ENCODE peak calls at places on chromosomes 6 and 20, in seven cellular contexts. Z is stimulated activated CD4-positive, alpha-beta T cell treated with anti-CD3 and anti-CD28 coated beads, Interleukin-4, amount 100 ng/mL, for 4 hours; U is germinal center; K is stimulated activated CD8-positive, alpha-beta memory T cell treated with anti-CD3 and anti-CD28 coated beads, Interleukin-4, amount 100 ng/mL, for 4 hours; S is NCI-H345; W is brain pericyte; Y is mucosa of gallbladder. C is an unnamed sample.
A peak's percentile ranks its signal among the peaks of the same experiment; 100 is the strongest.

GRCh38 chr6:73393278-73393677 is 1.4 kb upstream of the DDX43 start:
- DNase-seq in Z (no peak), U (no peak), K (no peak), S (no peak), W (no peak), Y (no peak), C (no peak)

GRCh38 chr6:18469486-18469885 is 82.3 kb downstream of the RNF144B start:
- DNase-seq in Z (no peak), U (no peak), K (no peak), S (no peak), W (no peak), Y (no peak), C (no peak)

GRCh38 chr20:25549866-25550477 is 35.4 kb downstream of the NINL start:
- DNase-seq in Z (no peak), U (no peak), K (no peak), S (no peak), W (no peak), Y (no peak), C (no peak)

GRCh38 chr6:71258078-71258866 is 30.3 kb upstream of the OGFRL1 start:
- DNase-seq in Z (no peak), U (no peak), K (no peak), S (no peak), W (no peak), Y (no peak), C (no peak)

GRCh38 chr6:4180653-4181255 is 45.4 kb upstream of the ECI2 start:
- DNase-seq in Z (no peak), U (peak; percentile 17), K (no peak), S (no peak), W (no peak), Y (no peak), C (no peak)

GRCh38 chr6:145151624-145152023 is 583.7 kb downstream of the EPM2A start:
- DNase-seq in Z (no peak), U (no peak), K (no peak), S (peak; percentile 1), W (no peak), Y (no peak), C (no peak)

GRCh38 chr6:68533339-68533795 is 101.7 kb upstream of the ADGRB3 start:
- DNase-seq in Z (no peak), U (no peak), K (no peak), S (no peak), W (no peak), Y (no peak), C (no peak)

GRCh38 chr6:111061493-111061892 is 25.8 kb upstream of the SLC16A10 start:
- DNase-seq in Z (no peak), U (no peak), K (no peak), S (no peak), W (no peak), Y (no peak), C (no peak)

GRCh38 chr6:28587011-28587745 is 61.5 kb downstream of the GPX5 start:
- DNase-seq in Z (peak; percentile 73), U (peak; percentile 65), K (peak; percentile 28), S (peak; percentile 80), W (no peak), Y (peak; percentile 51), C (peak; percentile 40)

GRCh38 chr6:2999005-2999620 is 581 bp upstream of the NQO2 start:
- DNase-seq in Z (no peak), U (peak; percentile 11), K (peak; percentile 41), S (peak; percentile 22), W (no peak), Y (peak; percentile 73), C (peak; percentile 82)

GRCh38 chr6:170206317-170206621 is 84.6 kb downstream of the DLL1 start:
- DNase-seq in Z (no peak), U (no peak), K (no peak), S (no peak), W (no peak), Y (peak; percentile 4), C (no peak)

GRCh38 chr6:16409531-16410441 is 171.4 kb downstream of the GMPR start:
- DNase-seq in Z (peak; percentile 40), U (peak; percentile 66), K (peak; percentile 35), S (no peak), W (no peak), Y (peak; percentile 60), C (peak; percentile 60)

GRCh38 chr20:50572922-50573777 is 63.0 kb downstream of the PTPN1 start:
- DNase-seq in Z (no peak), U (no peak), K (no peak), S (peak; percentile 78), W (no peak), Y (no peak), C (no peak)

GRCh38 chr6:145688493-145688905 is 46.8 kb downstream of the EPM2A start:
- DNase-seq in Z (no peak), U (no peak), K (no peak), S (peak; percentile 31), W (no peak), Y (no peak), C (peak; percentile 8)

GRCh38 chr20:23666189-23666588 is 22.6 kb downstream of the CST4 start:
- DNase-seq in Z (no peak), U (no peak), K (no peak), S (no peak), W (no peak), Y (no peak), C (peak; percentile 8)

GRCh38 chr6:4074478-4075235 is 4.3 kb downstream of the FAM217A start:
- DNase-seq in Z (no peak), U (no peak), K (no peak), S (no peak), W (no peak), Y (no peak), C (no peak)

GRCh38 chr20:19835533-19836222 is 77.6 kb downstream of the RIN2 start:
- DNase-seq in Z (no peak), U (no peak), K (no peak), S (no peak), W (no peak), Y (peak; percentile 24), C (no peak)

GRCh38 chr20:58073945-58074920 is 154.2 kb downstream of the ANKRD60 start:
- DNase-seq in Z (no peak), U (no peak), K (no peak), S (no peak), W (no peak), Y (peak; percentile 32), C (no peak)

GRCh38 chr6:170151235-170152110 is 139.4 kb downstream of the DLL1 start:
- DNase-seq in Z (no peak), U (no peak), K (no peak), S (no peak), W (no peak), Y (no peak), C (no peak)

GRCh38 chr6:143673638-143674037 is 4.1 kb upstream of the PHACTR2 start:
- DNase-seq in Z (no peak), U (no peak), K (no peak), S (no peak), W (no peak), Y (peak; percentile 38), C (peak; percentile 67)

GRCh38 chr6:2952557-2953095 is 18.7 kb downstream of the SERPINB6 start:
- DNase-seq in Z (peak; percentile 51), U (peak; percentile 70), K (no peak), S (no peak), W (peak; percentile 78), Y (peak; percentile 83), C (peak; percentile 88)

GRCh38 chr20:38427655-38428023 is 7.5 kb downstream of the SNHG17 start:
- DNase-seq in Z (no peak), U (no peak), K (no peak), S (no peak), W (no peak), Y (no peak), C (no peak)

GRCh38 chr6:26187292-26187691 is 100.1 kb downstream of the HFE start:
- DNase-seq in Z (no peak), U (no peak), K (no peak), S (no peak), W (no peak), Y (no peak), C (no peak)

GRCh38 chr20:34604980-34605788 is 46.7 kb downstream of the MAP1LC3A start:
- DNase-seq in Z (no peak), U (no peak), K (no peak), S (no peak), W (peak; percentile 30), Y (no peak), C (no peak)

GRCh38 chr6:73983367-73983766 is 287.4 kb downstream of the CD109 start:
- DNase-seq in Z (no peak), U (no peak), K (no peak), S (no peak), W (no peak), Y (no peak), C (no peak)

GRCh38 chr6:13541496-13541895 is 32.9 kb upstream of the SIRT5 start:
- DNase-seq in Z (no peak), U (no peak), K (no peak), S (no peak), W (no peak), Y (no peak), C (no peak)

GRCh38 chr6:50826037-50826761 is 7.5 kb downstream of the TFAP2B start:
- DNase-seq in Z (no peak), U (no peak), K (no peak), S (no peak), W (no peak), Y (no peak), C (no peak)

GRCh38 chr6:34143884-34144580 is 1.9 kb downstream of the GRM4 start:
- DNase-seq in Z (peak; percentile 57), U (peak; percentile 56), K (peak; percentile 42), S (peak; percentile 55), W (no peak), Y (no peak), C (no peak)

GRCh38 chr6:22880686-22881433 is 311.5 kb downstream of the HDGFL1 start:
- DNase-seq in Z (no peak), U (no peak), K (no peak), S (no peak), W (peak; percentile 59), Y (no peak), C (peak; percentile 94)

GRCh38 chr6:37998366-37998765 is 178.8 kb downstream of the ZFAND3 start:
- DNase-seq in Z (no peak), U (no peak), K (no peak), S (no peak), W (no peak), Y (no peak), C (no peak)